ENCODE peak calls at places on chromosomes 1 and 21, in five cellular contexts. B, H, F, W and I are unnamed samples.

GRCh38 chr1:191913234-191913948 is 244.9 kb upstream of the RGS18 start:
- DNase-seq in F (no peak), B (no peak), W (no peak), H (no peak), I (no peak)

GRCh38 chr1:164588388-164589341 is 29.7 kb downstream of the PBX1 start:
- DNase-seq in W (peak), B (peak), H (no peak), F (no peak), I (peak)

GRCh38 chr1:112054504-112054903 is 65.0 kb upstream of the KCND3 start:
- DNase-seq in W (no peak), B (no peak), H (no peak), F (no peak), I (no peak)

GRCh38 chr1:61447339-61448016 is 277.5 kb downstream of the TM2D1 start:
- DNase-seq in W (no peak), F (no peak), B (no peak), H (no peak), I (no peak)

GRCh38 chr21:42524341-42525227 is 10.9 kb downstream of the SLC37A1 start:
- DNase-seq in B (peak), F (peak), W (peak), H (no peak), I (no peak)

GRCh38 chr1:56696663-56697062 is 51.5 kb downstream of the PRKAA2 start:
- DNase-seq in F (no peak), B (no peak), H (no peak), W (no peak), I (no peak)

GRCh38 chr1:187853505-187853904 is 1024.8 kb downstream of the PLA2G4A start:
- DNase-seq in H (no peak), B (no peak), W (no peak), F (no peak), I (no peak)

GRCh38 chr1:42420911-42421585 is 34.8 kb downstream of the ZMYND12 start:
- DNase-seq in F (no peak), B (peak), H (no peak), W (peak), I (peak)

GRCh38 chr1:212754715-212755114 is 36.9 kb downstream of the NSL1 start:
- DNase-seq in F (no peak), H (no peak), B (peak), W (no peak), I (peak)

GRCh38 chr1:152160553-152160952 is 1.5 kb upstream of the RPTN start:
- DNase-seq in H (no peak), F (no peak), W (no peak), B (no peak), I (no peak)

GRCh38 chr1:44811714-44812151 is 3.4 kb downstream of the BTBD19 start:
- DNase-seq in H (no peak), F (no peak), W (peak), B (peak), I (no peak)

GRCh38 chr1:58785424-58786058 is 1.7 kb upstream of the JUN start:
- DNase-seq in F (no peak), W (peak), H (no peak), B (peak), I (peak)

GRCh38 chr1:7220712-7221252 is 435.5 kb downstream of the CAMTA1 start:
- DNase-seq in F (no peak), B (no peak), H (no peak), W (no peak), I (no peak)

GRCh38 chr1:91234181-91234580 is 170.5 kb downstream of the HFM1 start:
- DNase-seq in F (no peak), H (no peak), B (no peak), W (no peak), I (no peak)

GRCh38 chr1:94970783-94971182 is 43.9 kb upstream of the CNN3 start:
- DNase-seq in W (no peak), B (no peak), F (no peak), H (no peak), I (no peak)

GRCh38 chr1:34653110-34653509 is 101.7 kb upstream of the GJB5 start:
- DNase-seq in B (no peak), W (no peak), H (no peak), F (no peak), I (no peak)

GRCh38 chr1:206725053-206725963 is 40.6 kb downstream of the MAPKAPK2 start:
- DNase-seq in B (peak), H (no peak), W (peak), F (peak), I (peak)

GRCh38 chr1:13702425-13703127 is 2.6 kb downstream of the PRDM2 start:
- DNase-seq in F (peak), B (no peak), H (peak), W (no peak), I (no peak)

GRCh38 chr1:219347843-219348475 is 174.3 kb downstream of the LYPLAL1 start:
- DNase-seq in F (no peak), H (no peak), B (peak), W (no peak), I (no peak)

GRCh38 chr1:53890522-53890941 is 935 bp upstream of the YIPF1 start:
- DNase-seq in W (no peak), H (no peak), B (no peak), F (no peak), I (no peak)

GRCh38 chr1:44660176-44660575 is 14.1 kb downstream of the TMEM53 start:
- DNase-seq in B (peak), H (no peak), W (no peak), F (no peak), I (no peak)

GRCh38 chr1:214435867-214436266 is 115.5 kb downstream of the PTPN14 start:
- DNase-seq in F (no peak), H (no peak), W (no peak), B (no peak), I (no peak)

GRCh38 chr1:169103443-169103842 is 3.0 kb upstream of the ATP1B1 start:
- DNase-seq in B (no peak), F (no peak), W (peak), H (no peak), I (no peak)